ENCODE peak calls at places on chromosome 10, in seven cellular contexts. One of them, this sample, is unnamed.
A peak's percentile ranks its signal among the peaks of the same experiment; 100 is the strongest.

GRCh38 chr10:31749981-31750850 is 178.4 kb downstream of the ARHGAP12 start:
- DNase-seq in left cardiac atrium: peak; percentile 68
- DNase-seq in foreskin fibroblast: no peak
- DNase-seq in AG20443: no peak
- DNase-seq in effector memory CD4-positive, alpha-beta T cell: no peak
- DNase-seq in germinal center: no peak
- DNase-seq in psoas muscle: peak; percentile 72
- DNase-seq in this sample: peak; percentile 71

GRCh38 chr10:132417957-132418441 is 21.0 kb downstream of the PWWP2B start:
- DNase-seq in left cardiac atrium: no peak
- DNase-seq in foreskin fibroblast: no peak
- DNase-seq in AG20443: no peak
- DNase-seq in effector memory CD4-positive, alpha-beta T cell: no peak
- DNase-seq in germinal center: no peak
- DNase-seq in psoas muscle: no peak
- DNase-seq in this sample: no peak

GRCh38 chr10:34432589-34432988 is 382.5 kb downstream of the PARD3 start:
- DNase-seq in left cardiac atrium: no peak
- DNase-seq in foreskin fibroblast: no peak
- DNase-seq in AG20443: no peak
- DNase-seq in effector memory CD4-positive, alpha-beta T cell: no peak
- DNase-seq in germinal center: no peak
- DNase-seq in psoas muscle: no peak
- DNase-seq in this sample: no peak

GRCh38 chr10:78588194-78588811 is 480.5 kb upstream of the ZMIZ1 start:
- DNase-seq in left cardiac atrium: peak; percentile 53
- DNase-seq in foreskin fibroblast: no peak
- DNase-seq in AG20443: peak; percentile 66
- DNase-seq in effector memory CD4-positive, alpha-beta T cell: no peak
- DNase-seq in germinal center: no peak
- DNase-seq in psoas muscle: no peak
- DNase-seq in this sample: no peak

GRCh38 chr10:120365872-120366271 is 91.2 kb upstream of the PLPP4 start:
- DNase-seq in left cardiac atrium: no peak
- DNase-seq in foreskin fibroblast: no peak
- DNase-seq in AG20443: no peak
- DNase-seq in effector memory CD4-positive, alpha-beta T cell: no peak
- DNase-seq in germinal center: no peak
- DNase-seq in psoas muscle: no peak
- DNase-seq in this sample: no peak

GRCh38 chr10:73110345-73110849 is at the start of gene NUDT13:
- DNase-seq in left cardiac atrium: peak; percentile 71
- DNase-seq in foreskin fibroblast: peak; percentile 35
- DNase-seq in AG20443: peak; percentile 77
- DNase-seq in effector memory CD4-positive, alpha-beta T cell: peak; percentile 28
- DNase-seq in germinal center: peak; percentile 30
- DNase-seq in psoas muscle: peak; percentile 69
- DNase-seq in this sample: peak; percentile 95

GRCh38 chr10:1782841-1783240 is 45.5 kb upstream of the ADARB2 start:
- DNase-seq in left cardiac atrium: no peak
- DNase-seq in foreskin fibroblast: no peak
- DNase-seq in AG20443: no peak
- DNase-seq in effector memory CD4-positive, alpha-beta T cell: no peak
- DNase-seq in germinal center: no peak
- DNase-seq in psoas muscle: no peak
- DNase-seq in this sample: no peak

GRCh38 chr10:84493951-84494848 is 165.8 kb downstream of the CCSER2 start:
- DNase-seq in left cardiac atrium: no peak
- DNase-seq in foreskin fibroblast: peak; percentile 49
- DNase-seq in AG20443: peak; percentile 17
- DNase-seq in effector memory CD4-positive, alpha-beta T cell: no peak
- DNase-seq in germinal center: no peak
- DNase-seq in psoas muscle: no peak
- DNase-seq in this sample: no peak

GRCh38 chr10:110426294-110427153 is 71.2 kb upstream of the DUSP5 start:
- DNase-seq in left cardiac atrium: peak; percentile 62
- DNase-seq in foreskin fibroblast: peak; percentile 77
- DNase-seq in AG20443: peak; percentile 72
- DNase-seq in effector memory CD4-positive, alpha-beta T cell: no peak
- DNase-seq in germinal center: no peak
- DNase-seq in psoas muscle: peak; percentile 31
- DNase-seq in this sample: peak; percentile 92

GRCh38 chr10:68594405-68594804 is 34.3 kb downstream of the TET1 start:
- DNase-seq in left cardiac atrium: no peak
- DNase-seq in foreskin fibroblast: peak; percentile 54
- DNase-seq in AG20443: no peak
- DNase-seq in effector memory CD4-positive, alpha-beta T cell: no peak
- DNase-seq in germinal center: no peak
- DNase-seq in psoas muscle: no peak
- DNase-seq in this sample: peak; percentile 88

GRCh38 chr10:77806511-77807157 is 119.9 kb downstream of the DLG5 start:
- DNase-seq in left cardiac atrium: no peak
- DNase-seq in foreskin fibroblast: no peak
- DNase-seq in AG20443: no peak
- DNase-seq in effector memory CD4-positive, alpha-beta T cell: no peak
- DNase-seq in germinal center: no peak
- DNase-seq in psoas muscle: no peak
- DNase-seq in this sample: no peak

GRCh38 chr10:43257210-43258031 is 9.4 kb downstream of the RASGEF1A start:
- DNase-seq in left cardiac atrium: no peak
- DNase-seq in foreskin fibroblast: no peak
- DNase-seq in AG20443: peak; percentile 13
- DNase-seq in effector memory CD4-positive, alpha-beta T cell: no peak
- DNase-seq in germinal center: no peak
- DNase-seq in psoas muscle: no peak
- DNase-seq in this sample: peak; percentile 75

GRCh38 chr10:58820862-58821559 is 308.3 kb downstream of the BICC1 start:
- DNase-seq in left cardiac atrium: no peak
- DNase-seq in foreskin fibroblast: peak; percentile 60
- DNase-seq in AG20443: peak; percentile 41
- DNase-seq in effector memory CD4-positive, alpha-beta T cell: no peak
- DNase-seq in germinal center: no peak
- DNase-seq in psoas muscle: no peak
- DNase-seq in this sample: no peak

This sample was measured in osteoblast.